ENCODE peak calls at places on chromosomes 2 and 18, in five cellular contexts. One of them, this sample, is unnamed. For H3K27me3, the result is how much of the 10 kb centered on the place peaks cover.

GRCh38 chr18:76874643-76875389 is 52.5 kb downstream of the ZNF236 start:
- DNase-seq in hepatocyte: no peak
- DNase-seq in CD4-positive, alpha-beta memory T cell: peak
- DNase-seq in heart right ventricle: no peak
- DNase-seq in CD8-positive, alpha-beta T cell: no peak
- DNase-seq in this sample: peak

GRCh38 chr2:196500686-196501431 is 138.7 kb upstream of the CCDC150 start:
- DNase-seq in CD4-positive, alpha-beta memory T cell: no peak
- DNase-seq in CD8-positive, alpha-beta T cell: no peak
- DNase-seq in hepatocyte: no peak
- DNase-seq in heart right ventricle: no peak
- DNase-seq in this sample: no peak

GRCh38 chr2:12032421-12032820 is 286.0 kb downstream of the LPIN1 start:
- DNase-seq in hepatocyte: no peak
- DNase-seq in CD4-positive, alpha-beta memory T cell: no peak
- DNase-seq in heart right ventricle: no peak
- DNase-seq in CD8-positive, alpha-beta T cell: no peak
- DNase-seq in this sample: no peak

GRCh38 chr2:241844066-241844728 is 14.5 kb downstream of the PDCD1 start:
- DNase-seq in heart right ventricle: peak
- DNase-seq in CD8-positive, alpha-beta T cell: peak
- DNase-seq in hepatocyte: peak
- DNase-seq in CD4-positive, alpha-beta memory T cell: peak
- DNase-seq in this sample: peak

GRCh38 chr2:196248467-196249104 is 77.2 kb upstream of the STK17B start:
- DNase-seq in heart right ventricle: no peak
- DNase-seq in CD4-positive, alpha-beta memory T cell: no peak
- DNase-seq in hepatocyte: no peak
- DNase-seq in CD8-positive, alpha-beta T cell: no peak
- DNase-seq in this sample: no peak

GRCh38 chr2:238259085-238260020 is 19.5 kb upstream of the HES6 start:
- DNase-seq in heart right ventricle: no peak
- DNase-seq in CD8-positive, alpha-beta T cell: no peak
- DNase-seq in hepatocyte: no peak
- DNase-seq in CD4-positive, alpha-beta memory T cell: no peak
- DNase-seq in this sample: no peak

GRCh38 chr2:201057089-201057499 is 14.4 kb downstream of the HYCC2 start:
- DNase-seq in CD8-positive, alpha-beta T cell: no peak
- DNase-seq in CD4-positive, alpha-beta memory T cell: no peak
- DNase-seq in hepatocyte: peak
- DNase-seq in heart right ventricle: no peak
- DNase-seq in this sample: no peak

GRCh38 chr2:117091438-117091837 is 723.1 kb upstream of the DDX18 start:
- DNase-seq in hepatocyte: no peak
- DNase-seq in CD4-positive, alpha-beta memory T cell: no peak
- DNase-seq in heart right ventricle: no peak
- DNase-seq in CD8-positive, alpha-beta T cell: no peak
- DNase-seq in this sample: no peak

DNA sequence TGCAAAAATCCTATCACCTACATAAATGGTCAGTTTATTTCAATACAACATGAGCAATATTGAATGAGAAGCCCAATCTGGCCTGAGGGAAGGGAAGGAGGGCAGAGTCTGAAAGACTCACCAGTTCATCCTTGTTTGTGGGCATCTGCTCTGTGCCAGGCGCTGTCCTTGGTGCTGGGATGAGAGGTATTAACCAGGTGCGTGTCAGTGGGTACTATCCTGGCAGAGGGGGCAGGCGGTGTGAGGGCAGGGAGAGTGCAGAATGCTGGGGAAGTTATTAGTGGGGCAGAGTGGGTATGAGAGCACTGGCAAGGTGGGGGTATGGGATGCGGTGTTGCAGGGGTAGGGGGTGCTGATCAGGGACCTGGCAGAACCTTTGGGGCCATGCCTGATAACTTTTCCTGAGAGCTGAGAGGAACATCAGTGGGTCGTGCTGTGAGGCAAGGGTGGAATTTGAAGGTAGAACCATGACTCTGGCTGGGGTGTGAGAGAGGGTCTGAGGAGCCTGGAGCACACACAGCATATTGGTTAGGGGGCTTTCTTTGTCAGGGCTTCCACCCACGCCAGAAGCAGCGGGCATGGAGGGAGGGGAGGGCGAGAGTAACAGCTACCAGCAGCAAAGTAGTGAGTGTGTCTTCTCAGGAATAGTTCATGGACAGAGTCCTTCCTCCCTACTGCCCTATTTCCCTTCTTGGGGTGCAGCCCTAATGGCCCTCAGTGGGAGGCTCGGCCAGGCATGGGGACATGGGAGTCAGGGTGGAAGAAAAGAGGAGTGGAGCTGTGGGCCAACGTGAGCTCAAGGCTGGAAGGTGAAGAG is 290.7 kb downstream of the CYP26B1 start:
- DNase-seq in heart right ventricle: no peak
- DNase-seq in CD4-positive, alpha-beta memory T cell: no peak
- DNase-seq in hepatocyte: no peak
- DNase-seq in CD8-positive, alpha-beta T cell: no peak
- DNase-seq in this sample: no peak
- H3K27me3 ChIP-seq in heart right ventricle: under half
- H3K27me3 ChIP-seq in CD4-positive, alpha-beta memory T cell: under half
- H3K27me3 ChIP-seq in hepatocyte: under half
- H3K27me3 ChIP-seq in CD8-positive, alpha-beta T cell: under half
- H3K27me3 ChIP-seq in this sample: under half

DNA sequence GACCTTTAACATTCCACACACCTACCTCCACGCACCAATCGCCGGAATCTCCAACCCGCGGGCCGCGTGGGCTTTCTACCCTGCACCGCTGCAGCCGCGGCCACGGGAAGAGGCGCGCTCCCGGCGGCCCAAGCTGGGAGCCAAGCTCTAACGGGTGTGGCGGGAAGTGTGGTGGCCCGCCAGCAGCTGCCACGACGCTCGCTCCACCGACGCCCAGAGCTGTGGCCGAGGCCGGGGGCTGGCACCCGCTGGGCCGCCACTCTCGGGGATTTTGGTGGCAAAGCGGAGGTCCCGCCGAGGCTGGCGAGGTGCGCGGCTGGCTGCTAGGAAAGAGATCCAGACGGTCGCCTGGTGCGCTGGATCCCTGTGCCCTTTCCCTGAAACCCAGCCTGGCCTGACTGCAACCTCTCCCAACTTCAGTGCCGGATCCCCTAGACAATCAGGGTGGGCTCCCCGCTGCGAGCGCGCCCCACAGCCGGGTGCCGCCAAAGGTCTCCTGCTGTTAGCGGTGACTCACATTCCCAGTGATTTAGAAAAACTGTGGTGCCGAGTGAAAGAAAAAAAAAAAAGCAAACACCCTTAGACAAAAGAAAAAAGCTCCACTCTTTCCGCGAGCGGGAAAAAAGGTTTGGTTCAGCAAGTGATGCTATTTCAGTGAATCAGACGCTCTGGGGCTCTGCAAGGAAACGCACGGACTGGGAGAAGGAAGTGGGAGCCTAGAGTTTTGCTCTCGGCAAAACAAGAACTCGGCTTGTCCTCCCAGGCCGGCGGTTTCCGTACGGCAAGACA is 2.9 kb upstream of the BCL2L11 start:
- DNase-seq in hepatocyte: peak
- DNase-seq in CD8-positive, alpha-beta T cell: no peak
- DNase-seq in CD4-positive, alpha-beta memory T cell: peak
- DNase-seq in heart right ventricle: peak
- DNase-seq in this sample: no peak
- H3K27me3 ChIP-seq in hepatocyte: under half
- H3K27me3 ChIP-seq in CD8-positive, alpha-beta T cell: under half
- H3K27me3 ChIP-seq in CD4-positive, alpha-beta memory T cell: under half
- H3K27me3 ChIP-seq in heart right ventricle: under half
- H3K27me3 ChIP-seq in this sample: under half

DNA sequence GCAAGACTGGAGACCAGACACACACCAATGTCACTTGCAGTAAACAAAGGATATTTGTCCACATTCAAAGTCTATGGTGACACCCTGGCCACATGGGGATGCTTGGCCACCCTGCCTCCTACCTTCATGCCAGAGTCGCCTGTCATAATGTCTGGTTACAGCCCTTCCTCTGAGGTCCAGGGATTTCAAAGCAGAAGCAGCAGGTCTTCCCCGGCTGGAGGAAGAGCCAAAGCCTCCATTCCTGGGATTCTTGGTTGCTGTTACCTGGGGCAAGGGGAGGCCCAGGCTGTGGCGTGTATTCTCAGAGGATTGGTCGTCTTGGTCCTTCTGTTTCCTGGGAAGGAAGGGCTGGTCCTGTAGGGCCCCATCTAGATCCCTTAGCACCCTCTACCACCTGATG is 2.3 kb upstream of the ALPP start:
- DNase-seq in hepatocyte: no peak
- DNase-seq in CD8-positive, alpha-beta T cell: no peak
- DNase-seq in heart right ventricle: no peak
- DNase-seq in CD4-positive, alpha-beta memory T cell: no peak
- DNase-seq in this sample: no peak
- H3K27me3 ChIP-seq in hepatocyte: under half
- H3K27me3 ChIP-seq in CD8-positive, alpha-beta T cell: under half
- H3K27me3 ChIP-seq in heart right ventricle: half or more
- H3K27me3 ChIP-seq in CD4-positive, alpha-beta memory T cell: under half
- H3K27me3 ChIP-seq in this sample: under half

GRCh38 chr18:5542393-5543035 is 1.3 kb downstream of the EPB41L3 start:
- DNase-seq in hepatocyte: peak
- DNase-seq in CD4-positive, alpha-beta memory T cell: no peak
- DNase-seq in CD8-positive, alpha-beta T cell: no peak
- DNase-seq in heart right ventricle: peak
- DNase-seq in this sample: no peak

GRCh38 chr18:5538541-5538940 is 5.3 kb downstream of the EPB41L3 start:
- DNase-seq in heart right ventricle: no peak
- DNase-seq in hepatocyte: no peak
- DNase-seq in CD4-positive, alpha-beta memory T cell: no peak
- DNase-seq in CD8-positive, alpha-beta T cell: no peak
- DNase-seq in this sample: no peak

GRCh38 chr18:5534845-5535244 is 9.0 kb downstream of the EPB41L3 start:
- DNase-seq in heart right ventricle: no peak
- DNase-seq in CD4-positive, alpha-beta memory T cell: no peak
- DNase-seq in CD8-positive, alpha-beta T cell: no peak
- DNase-seq in hepatocyte: no peak
- DNase-seq in this sample: no peak

GRCh38 chr18:5543036-5543671 is 643 bp downstream of the EPB41L3 start:
- DNase-seq in hepatocyte: peak
- DNase-seq in CD4-positive, alpha-beta memory T cell: no peak
- DNase-seq in heart right ventricle: no peak
- DNase-seq in CD8-positive, alpha-beta T cell: no peak
- DNase-seq in this sample: no peak

DNA sequence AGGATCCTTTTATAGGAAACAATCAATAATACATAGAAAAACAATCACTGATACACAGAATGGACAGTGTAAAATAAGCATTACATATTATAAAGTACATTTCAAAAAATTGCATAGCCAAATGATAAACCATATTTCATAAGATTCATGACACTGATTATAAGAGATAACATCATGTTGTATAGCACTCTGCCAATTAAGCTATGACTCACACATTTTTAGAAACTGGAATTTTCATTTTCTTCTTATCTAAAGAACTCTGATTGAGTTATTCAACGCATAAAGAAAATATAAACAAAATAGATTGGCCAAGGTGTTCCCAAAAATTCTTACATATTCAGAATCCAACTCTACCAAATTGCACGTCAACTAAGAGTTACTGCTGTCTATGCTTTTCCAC is 5.9 kb downstream of the EPB41L3 start:
- DNase-seq in hepatocyte: no peak
- DNase-seq in heart right ventricle: no peak
- DNase-seq in CD8-positive, alpha-beta T cell: no peak
- DNase-seq in CD4-positive, alpha-beta memory T cell: no peak
- DNase-seq in this sample: no peak
- H3K27me3 ChIP-seq in hepatocyte: under half
- H3K27me3 ChIP-seq in heart right ventricle: under half
- H3K27me3 ChIP-seq in CD8-positive, alpha-beta T cell: under half
- H3K27me3 ChIP-seq in CD4-positive, alpha-beta memory T cell: under half
- H3K27me3 ChIP-seq in this sample: under half

GRCh38 chr2:102621630-102622029 is 2.3 kb downstream of the SLC9A2 start:
- DNase-seq in CD8-positive, alpha-beta T cell: no peak
- DNase-seq in heart right ventricle: no peak
- DNase-seq in CD4-positive, alpha-beta memory T cell: no peak
- DNase-seq in hepatocyte: no peak
- DNase-seq in this sample: no peak

GRCh38 chr2:102619414-102620319 is at the start of gene SLC9A2:
- DNase-seq in CD4-positive, alpha-beta memory T cell: no peak
- DNase-seq in heart right ventricle: no peak
- DNase-seq in hepatocyte: peak
- DNase-seq in CD8-positive, alpha-beta T cell: no peak
- DNase-seq in this sample: no peak

GRCh38 chr2:102622646-102623045 is 3.3 kb downstream of the SLC9A2 start:
- DNase-seq in heart right ventricle: no peak
- DNase-seq in CD8-positive, alpha-beta T cell: no peak
- DNase-seq in CD4-positive, alpha-beta memory T cell: no peak
- DNase-seq in hepatocyte: no peak
- DNase-seq in this sample: no peak

GRCh38 chr2:102618452-102619413 is 620 bp upstream of the SLC9A2 start:
- DNase-seq in heart right ventricle: peak
- DNase-seq in hepatocyte: peak
- DNase-seq in CD8-positive, alpha-beta T cell: no peak
- DNase-seq in CD4-positive, alpha-beta memory T cell: no peak
- DNase-seq in this sample: no peak

GRCh38 chr2:102620367-102620766 is 1.0 kb downstream of the SLC9A2 start:
- DNase-seq in heart right ventricle: no peak
- DNase-seq in CD8-positive, alpha-beta T cell: no peak
- DNase-seq in CD4-positive, alpha-beta memory T cell: no peak
- DNase-seq in hepatocyte: peak
- DNase-seq in this sample: no peak
- H3K27me3 ChIP-seq in heart right ventricle: half or more
- H3K27me3 ChIP-seq in CD8-positive, alpha-beta T cell: under half
- H3K27me3 ChIP-seq in CD4-positive, alpha-beta memory T cell: under half
- H3K27me3 ChIP-seq in hepatocyte: half or more
- H3K27me3 ChIP-seq in this sample: under half

DNA sequence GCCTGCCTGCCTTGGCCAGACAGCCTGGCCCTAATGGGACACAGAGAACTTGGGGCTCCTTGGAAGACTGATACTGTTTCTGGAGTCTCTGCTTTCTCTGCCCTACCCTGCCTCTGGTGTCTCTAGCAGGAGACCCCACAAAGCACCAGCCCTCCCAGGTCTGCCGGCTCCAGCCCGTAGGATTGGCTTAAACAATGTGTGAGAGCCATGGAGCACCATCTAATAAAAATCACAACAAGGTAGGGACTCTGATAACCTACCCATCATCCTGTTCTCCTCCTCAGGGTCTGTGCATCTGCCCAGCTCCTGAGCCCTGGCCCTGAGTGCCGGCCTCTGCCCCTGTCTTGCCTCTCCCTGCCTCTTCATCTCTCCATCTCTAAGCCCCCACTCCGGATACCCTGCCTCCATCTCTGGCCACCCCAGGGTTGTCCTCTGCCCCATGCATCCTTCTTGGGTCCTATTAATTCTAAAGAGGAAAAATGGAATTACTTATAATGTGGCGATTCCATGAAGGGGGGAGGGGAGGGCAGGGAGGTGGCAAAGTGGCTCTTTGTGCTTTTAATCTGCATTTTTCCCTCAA is 1.2 kb upstream of the ECEL1 start:
- DNase-seq in CD4-positive, alpha-beta memory T cell: no peak
- DNase-seq in hepatocyte: no peak
- DNase-seq in CD8-positive, alpha-beta T cell: no peak
- DNase-seq in heart right ventricle: no peak
- DNase-seq in this sample: no peak
- H3K27me3 ChIP-seq in CD4-positive, alpha-beta memory T cell: under half
- H3K27me3 ChIP-seq in hepatocyte: half or more
- H3K27me3 ChIP-seq in CD8-positive, alpha-beta T cell: under half
- H3K27me3 ChIP-seq in heart right ventricle: half or more
- H3K27me3 ChIP-seq in this sample: under half

This sample was measured in CD4-positive, CD25-positive, alpha-beta regulatory T cell.